ENCODE peak calls at places on chromosomes 2 and 18, in four cellular contexts. T is HCT116, Y is K562, U is HepG2. B is an unnamed sample.

GRCh38 chr2:79717364-79718007 is 204.6 kb downstream of the CTNNA2 start:
- DNase-seq in T (no peak), Y (no peak), U (peak; percentile 13), B (peak; percentile 33)

GRCh38 chr2:128317186-128317897 is 1.3 kb downstream of the HS6ST1 start:
- DNase-seq in T (no peak), Y (no peak), U (peak; percentile 63), B (no peak)

GRCh38 chr2:110740747-110741349 is 8.5 kb downstream of the ACOXL start:
- DNase-seq in T (no peak), Y (no peak), U (no peak), B (no peak)

GRCh38 chr18:9838144-9838877 is 47.5 kb upstream of the TXNDC2 start:
- DNase-seq in T (peak; percentile 56), Y (no peak), U (no peak), B (no peak)

GRCh38 chr2:85734942-85735608 is 18.7 kb upstream of the ATOH8 start:
- DNase-seq in T (no peak), Y (no peak), U (no peak), B (no peak)

GRCh38 chr18:70280007-70280925 is 8.6 kb upstream of the SOCS6 start:
- DNase-seq in T (peak; percentile 88), Y (no peak), U (no peak), B (no peak)

GRCh38 chr2:234099266-234099665 is 48.8 kb downstream of the SPP2 start:
- DNase-seq in T (no peak), Y (no peak), U (no peak), B (no peak)

GRCh38 chr2:46801731-46802664 is 113.6 kb downstream of the MCFD2 start:
- DNase-seq in T (no peak), Y (peak; percentile 7), U (no peak), B (no peak)

GRCh38 chr2:183868707-183869106 is 729.6 kb upstream of the ZNF804A start:
- DNase-seq in T (no peak), Y (no peak), U (no peak), B (no peak)

GRCh38 chr18:5451130-5451529 is 92.7 kb downstream of the EPB41L3 start:
- DNase-seq in T (no peak), Y (no peak), U (no peak), B (no peak)

GRCh38 chr2:21664083-21664482 is 540.3 kb downstream of the TDRD15 start:
- DNase-seq in T (no peak), Y (no peak), U (no peak), B (no peak)

GRCh38 chr2:135825855-135826190 is 11.2 kb downstream of the LCT start:
- DNase-seq in T (no peak), Y (no peak), U (no peak), B (no peak)

GRCh38 chr18:70671889-70672551 is 383.2 kb downstream of the SOCS6 start:
- DNase-seq in T (no peak), Y (no peak), U (no peak), B (no peak)

GRCh38 chr2:233436691-233437438 is 82.6 kb downstream of the DGKD start:
- DNase-seq in T (no peak), Y (no peak), U (no peak), B (no peak)

GRCh38 chr2:17918789-17919188 is 40.3 kb downstream of the KCNS3 start:
- DNase-seq in T (no peak), Y (no peak), U (no peak), B (no peak)

GRCh38 chr2:71454221-71455010 is 1.1 kb downstream of the DYSF start:
- DNase-seq in T (no peak), Y (peak; percentile 46), U (no peak), B (no peak)

GRCh38 chr2:72892506-72893173 is 5.4 kb downstream of the SPR start:
- DNase-seq in T (no peak), Y (no peak), U (peak; percentile 61), B (no peak)

GRCh38 chr18:13359195-13359594 is 140.6 kb downstream of the LDLRAD4 start:
- DNase-seq in T (no peak), Y (no peak), U (no peak), B (no peak)

GRCh38 chr18:63763831-63764600 is 11.2 kb upstream of the SERPINB7 start:
- DNase-seq in T (no peak), Y (no peak), U (no peak), B (no peak)

GRCh38 chr18:61596296-61596695 is 263.1 kb downstream of the CDH20 start:
- DNase-seq in T (no peak), Y (no peak), U (no peak), B (no peak)

GRCh38 chr2:50840346-50841124 is 191.4 kb downstream of the NRXN1 start:
- DNase-seq in T (no peak), Y (no peak), U (no peak), B (no peak)

GRCh38 chr2:203759692-203760365 is 53.4 kb downstream of the CD28 start:
- DNase-seq in T (peak; percentile 48), Y (no peak), U (no peak), B (no peak)

GRCh38 chr18:13494879-13495465 is 231.4 kb downstream of the FAM210A start:
- DNase-seq in T (no peak), Y (no peak), U (no peak), B (no peak)

GRCh38 chr2:233387667-233388528 is 33.6 kb downstream of the DGKD start:
- DNase-seq in T (no peak), Y (no peak), U (peak; percentile 85), B (no peak)

GRCh38 chr18:40929389-40929788 is 1025.6 kb upstream of the PIK3C3 start:
- DNase-seq in T (no peak), Y (no peak), U (no peak), B (no peak)

GRCh38 chr2:217325251-217325650 is 465.4 kb upstream of the TNP1 start:
- DNase-seq in T (no peak), Y (no peak), U (peak; percentile 45), B (no peak)

GRCh38 chr2:184369307-184369706 is 229.0 kb upstream of the ZNF804A start:
- DNase-seq in T (no peak), Y (no peak), U (peak; percentile 44), B (no peak)

GRCh38 chr2:197240018-197240712 is 70.4 kb downstream of the ANKRD44 start:
- DNase-seq in T (no peak), Y (no peak), U (no peak), B (no peak)
- H3K4me1 ChIP-seq in T (no peaks in the 10 kb centered on the region), Y (no peaks in the 10 kb centered on the region), U (no peaks in the 10 kb centered on the region), B (no peaks in the 10 kb centered on the region)

GRCh38 chr18:74731097-74731496 is 133.4 kb downstream of the ZNF407 start:
- DNase-seq in T (no peak), Y (no peak), U (no peak), B (no peak)
- TF ChIP-seq TCF7L2 in T (no peak), Y (no peak), U (no peak), B (no peak)

DNA sequence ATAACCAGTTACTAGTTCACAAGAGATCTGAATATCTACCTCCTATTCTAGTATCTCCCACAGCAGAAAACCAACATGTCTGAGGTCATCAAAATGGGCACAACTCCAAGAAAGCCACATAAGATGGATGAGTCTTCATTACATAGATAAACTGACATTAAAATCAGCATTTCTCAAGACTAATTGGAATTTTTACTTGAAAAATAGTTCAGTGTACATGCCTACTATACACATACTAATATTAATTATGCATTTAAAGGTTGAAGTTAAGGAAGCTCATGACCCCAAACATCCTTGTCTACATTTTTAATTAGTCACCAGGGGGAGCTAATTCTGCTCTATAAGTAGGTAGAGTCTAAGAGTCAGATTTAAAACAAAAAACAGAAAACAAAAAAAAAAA is 41.9 kb downstream of the ZNF521 start:
- DNase-seq in T (peak; percentile 7), Y (no peak), U (no peak), B (no peak)
- TF ChIP-seq CTCF in T (peak; percentile 21), Y (peak; percentile 19), U (no peak), B (no peak)

DNA sequence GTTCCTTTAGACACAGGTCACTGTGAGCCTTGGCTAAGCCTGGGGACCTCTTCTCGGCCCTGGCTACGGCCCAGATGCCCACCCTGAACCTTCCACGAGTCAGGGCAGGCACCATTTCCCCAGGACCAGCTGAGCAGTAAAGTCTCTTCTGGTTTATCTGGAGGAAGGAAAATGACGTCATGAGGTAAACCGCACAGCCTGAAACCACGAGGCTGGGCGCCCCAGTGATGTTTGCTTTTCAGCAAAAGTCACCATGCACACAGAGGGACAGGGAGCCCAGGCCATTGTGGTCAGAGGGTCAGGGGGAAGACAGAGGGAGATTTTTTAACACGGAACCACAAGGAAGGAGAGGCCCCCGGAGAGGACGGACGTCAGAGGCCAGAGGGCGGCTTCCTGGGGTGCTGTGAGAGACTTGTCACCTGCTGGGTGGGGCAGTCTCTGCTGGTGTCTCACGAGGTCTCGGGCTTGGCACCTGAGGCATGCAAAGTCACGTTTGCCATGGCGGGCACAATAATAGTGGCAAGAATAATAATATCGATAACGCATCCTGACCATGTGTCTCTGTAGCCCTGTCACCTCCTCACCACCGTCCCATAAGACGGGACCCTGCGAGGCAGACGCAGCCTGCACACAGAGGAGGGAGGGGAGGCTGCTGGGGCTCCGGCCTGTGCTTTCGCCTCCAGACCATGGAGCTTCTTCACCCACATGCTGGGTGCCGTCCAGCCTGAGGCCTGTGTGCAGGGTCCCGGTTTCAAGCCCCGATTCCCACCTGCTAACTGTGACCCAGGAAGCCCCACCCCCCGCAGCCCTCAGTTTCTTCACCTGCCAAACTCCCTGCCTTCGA is 33.2 kb upstream of the FOSL2 start:
- DNase-seq in T (no peak), Y (peak; percentile 71), U (peak; percentile 69), B (peak; percentile 27)
- H3K4me1 ChIP-seq in T (peaks cover 7% of the 10 kb centered on the region), Y (peaks cover 75% of the 10 kb centered on the region), U (peaks cover 50% of the 10 kb centered on the region), B (no peaks in the 10 kb centered on the region)

GRCh38 chr2:45649855-45650806 is 1.3 kb upstream of the PRKCE start:
- DNase-seq in T (no peak), Y (peak; percentile 46), U (peak; percentile 64), B (no peak)
- TF ChIP-seq TCF7L2 in T (no peak), Y (no peak), U (no peak), B (no peak)